ENCODE peak calls at places on chromosomes 16 and 17, in seven cellular contexts. Z, G, W, U, H, I and A are unnamed samples.

GRCh38 chr16:29663020-29663828 is at the start of gene SPN:
- ATAC-seq in Z (peak; percentile 45), U (peak; percentile 46), W (no peak), I (peak; percentile 54), G (peak; percentile 15), H (no peak), A (peak; percentile 5)

GRCh38 chr17:75738218-75738802 is 17.1 kb downstream of the ITGB4 start:
- ATAC-seq in U (peak; percentile 12), Z (peak; percentile 80), W (peak; percentile 37), H (peak; percentile 82), G (no peak), I (peak; percentile 96), A (no peak)

GRCh38 chr16:9665851-9666271 is 516.4 kb downstream of the GRIN2A start:
- ATAC-seq in G (no peak), H (no peak), Z (no peak), W (no peak), U (peak; percentile 92), I (no peak), A (no peak)

GRCh38 chr17:80826346-80826954 is 165.2 kb upstream of the CHMP6 start:
- ATAC-seq in G (no peak), I (peak; percentile 6), Z (no peak), W (no peak), H (no peak), U (no peak), A (no peak)

GRCh38 chr16:4895366-4895765 is 41.6 kb downstream of the PPL start:
- ATAC-seq in I (no peak), G (no peak), H (no peak), U (no peak), W (no peak), Z (no peak), A (no peak)

GRCh38 chr17:80763293-80763867 is 218.7 kb downstream of the RPTOR start:
- ATAC-seq in I (no peak), U (no peak), G (peak; percentile 21), W (no peak), H (no peak), Z (no peak), A (no peak)

GRCh38 chr17:57478851-57479250 is 222.5 kb downstream of the MSI2 start:
- ATAC-seq in I (no peak), W (no peak), G (no peak), U (no peak), Z (no peak), H (no peak), A (no peak)

GRCh38 chr17:7615265-7615747 is 609 bp upstream of the FXR2 start:
- ATAC-seq in Z (no peak), I (no peak), U (no peak), W (no peak), G (peak; percentile 23), H (no peak), A (no peak)

GRCh38 chr17:8153550-8153956 is 1.3 kb upstream of the PER1 start:
- ATAC-seq in H (no peak), U (peak; percentile 38), G (no peak), I (no peak), W (no peak), Z (no peak), A (no peak)

GRCh38 chr16:17303101-17303500 is 167.7 kb downstream of the XYLT1 start:
- ATAC-seq in H (no peak), I (no peak), W (no peak), Z (no peak), U (peak; percentile 75), G (no peak), A (no peak)

GRCh38 chr16:81996664-81997529 is 14.4 kb downstream of the SDR42E1 start:
- ATAC-seq in H (no peak), G (no peak), Z (no peak), U (peak; percentile 42), W (peak; percentile 35), I (no peak), A (no peak)

GRCh38 chr16:89334050-89334449 is 116.5 kb downstream of the ZNF778 start:
- ATAC-seq in U (no peak), Z (peak; percentile 28), H (peak; percentile 31), W (peak; percentile 33), G (peak; percentile 3), I (peak; percentile 13), A (no peak)

GRCh38 chr16:81823111-81823510 is 44.0 kb downstream of the PLCG2 start:
- ATAC-seq in W (no peak), H (peak; percentile 75), Z (peak; percentile 72), U (peak; percentile 77), I (no peak), G (peak; percentile 49), A (no peak)

GRCh38 chr16:3086596-3087242 is 12.4 kb downstream of the ZSCAN10 start:
- ATAC-seq in H (no peak), G (no peak), I (peak; percentile 33), Z (peak; percentile 61), U (peak; percentile 69), W (peak; percentile 16), A (peak; percentile 83)

GRCh38 chr17:66789093-66789492 is 45.8 kb upstream of the CACNG5 start:
- ATAC-seq in Z (no peak), G (no peak), I (no peak), W (no peak), H (no peak), U (no peak), A (no peak)

GRCh38 chr16:35480988-35481387 is 2021.6 kb downstream of the TP53TG3F start:
- ATAC-seq in H (no peak), U (no peak), G (no peak), I (no peak), Z (no peak), W (no peak), A (no peak)

GRCh38 chr17:66691644-66692500 is 143.0 kb upstream of the CACNG5 start:
- ATAC-seq in H (no peak), W (no peak), Z (peak; percentile 27), G (peak; percentile 42), I (no peak), U (peak; percentile 70), A (no peak)

GRCh38 chr17:8362651-8363332 is 13.7 kb downstream of the KRABD2 start:
- ATAC-seq in W (no peak), I (no peak), Z (no peak), H (no peak), U (no peak), G (no peak), A (no peak)

GRCh38 chr17:65557349-65558310 is 3.8 kb downstream of the AXIN2 start:
- ATAC-seq in G (no peak), H (no peak), Z (peak; percentile 29), U (peak; percentile 14), W (no peak), I (no peak), A (no peak)

GRCh38 chr17:65131946-65132345 is 5.2 kb upstream of the RGS9 start:
- ATAC-seq in W (no peak), H (no peak), G (no peak), I (no peak), U (peak; percentile 87), Z (no peak), A (no peak)

GRCh38 chr16:85627835-85628556 is 14.9 kb downstream of the GSE1 start:
- ATAC-seq in W (peak; percentile 54), H (no peak), G (no peak), Z (no peak), U (no peak), I (no peak), A (no peak)

GRCh38 chr16:46911650-46912049 is 27.5 kb downstream of the GPT2 start:
- ATAC-seq in W (no peak), H (no peak), Z (no peak), G (no peak), I (no peak), U (no peak), A (no peak)

GRCh38 chr17:79760197-79760906 is 17.6 kb upstream of the CBX2 start:
- ATAC-seq in G (no peak), Z (peak; percentile 55), W (no peak), H (no peak), U (no peak), I (no peak), A (no peak)

GRCh38 chr17:78971764-78972506 is 7.8 kb downstream of the LGALS3BP start:
- ATAC-seq in G (no peak), W (no peak), Z (no peak), H (no peak), U (no peak), I (no peak), A (no peak)

GRCh38 chr17:7864995-7865650 is 7.3 kb downstream of the CYB5D1 start:
- ATAC-seq in H (no peak), G (no peak), I (peak; percentile 23), W (no peak), Z (no peak), U (no peak), A (no peak)